ENCODE peak calls at places on chromosomes 4 and X, in eight cellular contexts. One of them, this sample, is unnamed.

GRCh38 chr4:187167126-187167525 is 443.5 kb upstream of the FAT1 start:
- DNase-seq in stimulated activated CD8-positive, alpha-beta memory T cell treated with anti-CD3 and anti-CD28 coated beads, Interleukin-4, amount 100 ng/mL, for 48 hours: no peak
- DNase-seq in AG04449: no peak
- DNase-seq in upper lobe of right lung: no peak
- DNase-seq in brain microvascular endothelial cell: no peak
- DNase-seq in DMS79 treated with DMSO at 0.1 percent for 48 hours: no peak
- DNase-seq in activated CD8-positive, alpha-beta T cell treated with anti-CD3 and anti-CD28 coated beads for 36 hours: no peak
- DNase-seq in ACHN: no peak
- DNase-seq in this sample: no peak

GRCh38 chrX:125205918-125206665 is 113.6 kb upstream of the TEX13C start:
- DNase-seq in stimulated activated CD8-positive, alpha-beta memory T cell treated with anti-CD3 and anti-CD28 coated beads, Interleukin-4, amount 100 ng/mL, for 48 hours: no peak
- DNase-seq in AG04449: no peak
- DNase-seq in upper lobe of right lung: no peak
- DNase-seq in brain microvascular endothelial cell: no peak
- DNase-seq in DMS79 treated with DMSO at 0.1 percent for 48 hours: no peak
- DNase-seq in activated CD8-positive, alpha-beta T cell treated with anti-CD3 and anti-CD28 coated beads for 36 hours: no peak
- DNase-seq in ACHN: peak
- DNase-seq in this sample: peak

GRCh38 chr4:162498168-162498567 is 334.4 kb upstream of the FSTL5 start:
- DNase-seq in stimulated activated CD8-positive, alpha-beta memory T cell treated with anti-CD3 and anti-CD28 coated beads, Interleukin-4, amount 100 ng/mL, for 48 hours: no peak
- DNase-seq in AG04449: no peak
- DNase-seq in upper lobe of right lung: no peak
- DNase-seq in brain microvascular endothelial cell: no peak
- DNase-seq in DMS79 treated with DMSO at 0.1 percent for 48 hours: no peak
- DNase-seq in activated CD8-positive, alpha-beta T cell treated with anti-CD3 and anti-CD28 coated beads for 36 hours: no peak
- DNase-seq in ACHN: no peak
- DNase-seq in this sample: no peak

GRCh38 chr4:54723786-54724185 is 66.0 kb downstream of the KIT start:
- DNase-seq in stimulated activated CD8-positive, alpha-beta memory T cell treated with anti-CD3 and anti-CD28 coated beads, Interleukin-4, amount 100 ng/mL, for 48 hours: no peak
- DNase-seq in AG04449: no peak
- DNase-seq in upper lobe of right lung: no peak
- DNase-seq in brain microvascular endothelial cell: no peak
- DNase-seq in DMS79 treated with DMSO at 0.1 percent for 48 hours: no peak
- DNase-seq in activated CD8-positive, alpha-beta T cell treated with anti-CD3 and anti-CD28 coated beads for 36 hours: no peak
- DNase-seq in ACHN: no peak
- DNase-seq in this sample: no peak

GRCh38 chr4:85132570-85132969 is 166.1 kb upstream of the WDFY3 start:
- DNase-seq in stimulated activated CD8-positive, alpha-beta memory T cell treated with anti-CD3 and anti-CD28 coated beads, Interleukin-4, amount 100 ng/mL, for 48 hours: no peak
- DNase-seq in AG04449: no peak
- DNase-seq in upper lobe of right lung: no peak
- DNase-seq in brain microvascular endothelial cell: no peak
- DNase-seq in DMS79 treated with DMSO at 0.1 percent for 48 hours: no peak
- DNase-seq in activated CD8-positive, alpha-beta T cell treated with anti-CD3 and anti-CD28 coated beads for 36 hours: no peak
- DNase-seq in ACHN: no peak
- DNase-seq in this sample: no peak

GRCh38 chr4:109959195-109959594 is 46.5 kb downstream of the EGF start:
- DNase-seq in stimulated activated CD8-positive, alpha-beta memory T cell treated with anti-CD3 and anti-CD28 coated beads, Interleukin-4, amount 100 ng/mL, for 48 hours: no peak
- DNase-seq in AG04449: no peak
- DNase-seq in upper lobe of right lung: no peak
- DNase-seq in brain microvascular endothelial cell: no peak
- DNase-seq in DMS79 treated with DMSO at 0.1 percent for 48 hours: no peak
- DNase-seq in activated CD8-positive, alpha-beta T cell treated with anti-CD3 and anti-CD28 coated beads for 36 hours: no peak
- DNase-seq in ACHN: no peak
- DNase-seq in this sample: no peak

GRCh38 chr4:51880016-51880915 is 37.3 kb downstream of the DCUN1D4 start:
- DNase-seq in stimulated activated CD8-positive, alpha-beta memory T cell treated with anti-CD3 and anti-CD28 coated beads, Interleukin-4, amount 100 ng/mL, for 48 hours: no peak
- DNase-seq in AG04449: no peak
- DNase-seq in upper lobe of right lung: no peak
- DNase-seq in brain microvascular endothelial cell: no peak
- DNase-seq in DMS79 treated with DMSO at 0.1 percent for 48 hours: no peak
- DNase-seq in activated CD8-positive, alpha-beta T cell treated with anti-CD3 and anti-CD28 coated beads for 36 hours: no peak
- DNase-seq in ACHN: no peak
- DNase-seq in this sample: no peak

GRCh38 chr4:145735330-145735638 is 55.3 kb downstream of the C4orf51 start:
- DNase-seq in stimulated activated CD8-positive, alpha-beta memory T cell treated with anti-CD3 and anti-CD28 coated beads, Interleukin-4, amount 100 ng/mL, for 48 hours: no peak
- DNase-seq in AG04449: peak
- DNase-seq in upper lobe of right lung: no peak
- DNase-seq in brain microvascular endothelial cell: peak
- DNase-seq in DMS79 treated with DMSO at 0.1 percent for 48 hours: no peak
- DNase-seq in activated CD8-positive, alpha-beta T cell treated with anti-CD3 and anti-CD28 coated beads for 36 hours: no peak
- DNase-seq in ACHN: peak
- DNase-seq in this sample: no peak

GRCh38 chrX:133838761-133839676 is 146.4 kb downstream of the GPC3 start:
- DNase-seq in stimulated activated CD8-positive, alpha-beta memory T cell treated with anti-CD3 and anti-CD28 coated beads, Interleukin-4, amount 100 ng/mL, for 48 hours: peak
- DNase-seq in AG04449: no peak
- DNase-seq in upper lobe of right lung: no peak
- DNase-seq in brain microvascular endothelial cell: no peak
- DNase-seq in DMS79 treated with DMSO at 0.1 percent for 48 hours: no peak
- DNase-seq in activated CD8-positive, alpha-beta T cell treated with anti-CD3 and anti-CD28 coated beads for 36 hours: peak
- DNase-seq in ACHN: peak
- DNase-seq in this sample: peak

GRCh38 chr4:24850669-24851068 is 55.3 kb downstream of the SOD3 start:
- DNase-seq in stimulated activated CD8-positive, alpha-beta memory T cell treated with anti-CD3 and anti-CD28 coated beads, Interleukin-4, amount 100 ng/mL, for 48 hours: peak
- DNase-seq in AG04449: peak
- DNase-seq in upper lobe of right lung: no peak
- DNase-seq in brain microvascular endothelial cell: peak
- DNase-seq in DMS79 treated with DMSO at 0.1 percent for 48 hours: no peak
- DNase-seq in activated CD8-positive, alpha-beta T cell treated with anti-CD3 and anti-CD28 coated beads for 36 hours: peak
- DNase-seq in ACHN: peak
- DNase-seq in this sample: no peak

GRCh38 chrX:70554523-70554922 is 109.9 kb downstream of the DLG3 start:
- DNase-seq in stimulated activated CD8-positive, alpha-beta memory T cell treated with anti-CD3 and anti-CD28 coated beads, Interleukin-4, amount 100 ng/mL, for 48 hours: no peak
- DNase-seq in AG04449: no peak
- DNase-seq in upper lobe of right lung: no peak
- DNase-seq in brain microvascular endothelial cell: no peak
- DNase-seq in DMS79 treated with DMSO at 0.1 percent for 48 hours: no peak
- DNase-seq in activated CD8-positive, alpha-beta T cell treated with anti-CD3 and anti-CD28 coated beads for 36 hours: no peak
- DNase-seq in ACHN: no peak
- DNase-seq in this sample: no peak

GRCh38 chr4:16001484-16001858 is 38.5 kb upstream of the FGFBP2 start:
- DNase-seq in stimulated activated CD8-positive, alpha-beta memory T cell treated with anti-CD3 and anti-CD28 coated beads, Interleukin-4, amount 100 ng/mL, for 48 hours: peak
- DNase-seq in AG04449: peak
- DNase-seq in upper lobe of right lung: no peak
- DNase-seq in brain microvascular endothelial cell: peak
- DNase-seq in DMS79 treated with DMSO at 0.1 percent for 48 hours: peak
- DNase-seq in activated CD8-positive, alpha-beta T cell treated with anti-CD3 and anti-CD28 coated beads for 36 hours: peak
- DNase-seq in ACHN: peak
- DNase-seq in this sample: peak

GRCh38 chr4:40656221-40656863 is 26.7 kb upstream of the RBM47 start:
- DNase-seq in stimulated activated CD8-positive, alpha-beta memory T cell treated with anti-CD3 and anti-CD28 coated beads, Interleukin-4, amount 100 ng/mL, for 48 hours: no peak
- DNase-seq in AG04449: no peak
- DNase-seq in upper lobe of right lung: no peak
- DNase-seq in brain microvascular endothelial cell: no peak
- DNase-seq in DMS79 treated with DMSO at 0.1 percent for 48 hours: no peak
- DNase-seq in activated CD8-positive, alpha-beta T cell treated with anti-CD3 and anti-CD28 coated beads for 36 hours: peak
- DNase-seq in ACHN: no peak
- DNase-seq in this sample: no peak

GRCh38 chrX:103685396-103685795 is 1.1 kb downstream of the MORF4L2 start:
- DNase-seq in stimulated activated CD8-positive, alpha-beta memory T cell treated with anti-CD3 and anti-CD28 coated beads, Interleukin-4, amount 100 ng/mL, for 48 hours: no peak
- DNase-seq in AG04449: no peak
- DNase-seq in upper lobe of right lung: no peak
- DNase-seq in brain microvascular endothelial cell: peak
- DNase-seq in DMS79 treated with DMSO at 0.1 percent for 48 hours: peak
- DNase-seq in activated CD8-positive, alpha-beta T cell treated with anti-CD3 and anti-CD28 coated beads for 36 hours: peak
- DNase-seq in ACHN: no peak
- DNase-seq in this sample: no peak

GRCh38 chr4:85659626-85660213 is 184.8 kb downstream of the ARHGAP24 start:
- DNase-seq in stimulated activated CD8-positive, alpha-beta memory T cell treated with anti-CD3 and anti-CD28 coated beads, Interleukin-4, amount 100 ng/mL, for 48 hours: no peak
- DNase-seq in AG04449: no peak
- DNase-seq in upper lobe of right lung: no peak
- DNase-seq in brain microvascular endothelial cell: no peak
- DNase-seq in DMS79 treated with DMSO at 0.1 percent for 48 hours: no peak
- DNase-seq in activated CD8-positive, alpha-beta T cell treated with anti-CD3 and anti-CD28 coated beads for 36 hours: no peak
- DNase-seq in ACHN: no peak
- DNase-seq in this sample: no peak

GRCh38 chr4:112942077-112942476 is 107.4 kb upstream of the ANK2 start:
- DNase-seq in stimulated activated CD8-positive, alpha-beta memory T cell treated with anti-CD3 and anti-CD28 coated beads, Interleukin-4, amount 100 ng/mL, for 48 hours: no peak
- DNase-seq in AG04449: no peak
- DNase-seq in upper lobe of right lung: no peak
- DNase-seq in brain microvascular endothelial cell: no peak
- DNase-seq in DMS79 treated with DMSO at 0.1 percent for 48 hours: no peak
- DNase-seq in activated CD8-positive, alpha-beta T cell treated with anti-CD3 and anti-CD28 coated beads for 36 hours: no peak
- DNase-seq in ACHN: no peak
- DNase-seq in this sample: no peak

GRCh38 chr4:24843121-24843520 is 47.7 kb downstream of the SOD3 start:
- DNase-seq in stimulated activated CD8-positive, alpha-beta memory T cell treated with anti-CD3 and anti-CD28 coated beads, Interleukin-4, amount 100 ng/mL, for 48 hours: no peak
- DNase-seq in AG04449: no peak
- DNase-seq in upper lobe of right lung: no peak
- DNase-seq in brain microvascular endothelial cell: no peak
- DNase-seq in DMS79 treated with DMSO at 0.1 percent for 48 hours: no peak
- DNase-seq in activated CD8-positive, alpha-beta T cell treated with anti-CD3 and anti-CD28 coated beads for 36 hours: no peak
- DNase-seq in ACHN: no peak
- DNase-seq in this sample: no peak

GRCh38 chr4:83389037-83389755 is 54.5 kb upstream of the HPSE start:
- DNase-seq in stimulated activated CD8-positive, alpha-beta memory T cell treated with anti-CD3 and anti-CD28 coated beads, Interleukin-4, amount 100 ng/mL, for 48 hours: no peak
- DNase-seq in AG04449: no peak
- DNase-seq in upper lobe of right lung: no peak
- DNase-seq in brain microvascular endothelial cell: no peak
- DNase-seq in DMS79 treated with DMSO at 0.1 percent for 48 hours: no peak
- DNase-seq in activated CD8-positive, alpha-beta T cell treated with anti-CD3 and anti-CD28 coated beads for 36 hours: no peak
- DNase-seq in ACHN: no peak
- DNase-seq in this sample: no peak

GRCh38 chr4:67700119-67700873 is 659 bp downstream of the UBA6 start:
- DNase-seq in stimulated activated CD8-positive, alpha-beta memory T cell treated with anti-CD3 and anti-CD28 coated beads, Interleukin-4, amount 100 ng/mL, for 48 hours: no peak
- DNase-seq in AG04449: no peak
- DNase-seq in upper lobe of right lung: no peak
- DNase-seq in brain microvascular endothelial cell: no peak
- DNase-seq in DMS79 treated with DMSO at 0.1 percent for 48 hours: peak
- DNase-seq in activated CD8-positive, alpha-beta T cell treated with anti-CD3 and anti-CD28 coated beads for 36 hours: no peak
- DNase-seq in ACHN: peak
- DNase-seq in this sample: no peak

GRCh38 chr4:142264961-142265360 is 581.1 kb downstream of the INPP4B start:
- DNase-seq in stimulated activated CD8-positive, alpha-beta memory T cell treated with anti-CD3 and anti-CD28 coated beads, Interleukin-4, amount 100 ng/mL, for 48 hours: no peak
- DNase-seq in AG04449: no peak
- DNase-seq in upper lobe of right lung: no peak
- DNase-seq in brain microvascular endothelial cell: peak
- DNase-seq in DMS79 treated with DMSO at 0.1 percent for 48 hours: no peak
- DNase-seq in activated CD8-positive, alpha-beta T cell treated with anti-CD3 and anti-CD28 coated beads for 36 hours: no peak
- DNase-seq in ACHN: no peak
- DNase-seq in this sample: no peak

GRCh38 chr4:169008478-169008877 is 1.6 kb downstream of the CBR4 start:
- DNase-seq in stimulated activated CD8-positive, alpha-beta memory T cell treated with anti-CD3 and anti-CD28 coated beads, Interleukin-4, amount 100 ng/mL, for 48 hours: no peak
- DNase-seq in AG04449: no peak
- DNase-seq in upper lobe of right lung: no peak
- DNase-seq in brain microvascular endothelial cell: no peak
- DNase-seq in DMS79 treated with DMSO at 0.1 percent for 48 hours: no peak
- DNase-seq in activated CD8-positive, alpha-beta T cell treated with anti-CD3 and anti-CD28 coated beads for 36 hours: no peak
- DNase-seq in ACHN: no peak
- DNase-seq in this sample: no peak

GRCh38 chr4:153024466-153024865 is 88.3 kb downstream of the FHDC1 start:
- DNase-seq in stimulated activated CD8-positive, alpha-beta memory T cell treated with anti-CD3 and anti-CD28 coated beads, Interleukin-4, amount 100 ng/mL, for 48 hours: no peak
- DNase-seq in AG04449: no peak
- DNase-seq in upper lobe of right lung: no peak
- DNase-seq in brain microvascular endothelial cell: no peak
- DNase-seq in DMS79 treated with DMSO at 0.1 percent for 48 hours: no peak
- DNase-seq in activated CD8-positive, alpha-beta T cell treated with anti-CD3 and anti-CD28 coated beads for 36 hours: no peak
- DNase-seq in ACHN: no peak
- DNase-seq in this sample: no peak

GRCh38 chr4:164012396-164013027 is 518.0 kb downstream of the TMA16 start:
- DNase-seq in stimulated activated CD8-positive, alpha-beta memory T cell treated with anti-CD3 and anti-CD28 coated beads, Interleukin-4, amount 100 ng/mL, for 48 hours: peak
- DNase-seq in AG04449: no peak
- DNase-seq in upper lobe of right lung: no peak
- DNase-seq in brain microvascular endothelial cell: peak
- DNase-seq in DMS79 treated with DMSO at 0.1 percent for 48 hours: no peak
- DNase-seq in activated CD8-positive, alpha-beta T cell treated with anti-CD3 and anti-CD28 coated beads for 36 hours: peak
- DNase-seq in ACHN: peak
- DNase-seq in this sample: peak

GRCh38 chr4:12957108-12957507 is 527.0 kb downstream of the RAB28 start:
- DNase-seq in stimulated activated CD8-positive, alpha-beta memory T cell treated with anti-CD3 and anti-CD28 coated beads, Interleukin-4, amount 100 ng/mL, for 48 hours: no peak
- DNase-seq in AG04449: no peak
- DNase-seq in upper lobe of right lung: no peak
- DNase-seq in brain microvascular endothelial cell: no peak
- DNase-seq in DMS79 treated with DMSO at 0.1 percent for 48 hours: no peak
- DNase-seq in activated CD8-positive, alpha-beta T cell treated with anti-CD3 and anti-CD28 coated beads for 36 hours: no peak
- DNase-seq in ACHN: no peak
- DNase-seq in this sample: no peak

GRCh38 chr4:85028910-85029309 is 62.4 kb upstream of the WDFY3 start:
- DNase-seq in stimulated activated CD8-positive, alpha-beta memory T cell treated with anti-CD3 and anti-CD28 coated beads, Interleukin-4, amount 100 ng/mL, for 48 hours: no peak
- DNase-seq in AG04449: no peak
- DNase-seq in upper lobe of right lung: no peak
- DNase-seq in brain microvascular endothelial cell: peak
- DNase-seq in DMS79 treated with DMSO at 0.1 percent for 48 hours: no peak
- DNase-seq in activated CD8-positive, alpha-beta T cell treated with anti-CD3 and anti-CD28 coated beads for 36 hours: no peak
- DNase-seq in ACHN: no peak
- DNase-seq in this sample: no peak

GRCh38 chr4:76963136-76963477 is 13.6 kb downstream of the SEPTIN11 start:
- DNase-seq in stimulated activated CD8-positive, alpha-beta memory T cell treated with anti-CD3 and anti-CD28 coated beads, Interleukin-4, amount 100 ng/mL, for 48 hours: no peak
- DNase-seq in AG04449: no peak
- DNase-seq in upper lobe of right lung: no peak
- DNase-seq in brain microvascular endothelial cell: no peak
- DNase-seq in DMS79 treated with DMSO at 0.1 percent for 48 hours: no peak
- DNase-seq in activated CD8-positive, alpha-beta T cell treated with anti-CD3 and anti-CD28 coated beads for 36 hours: no peak
- DNase-seq in ACHN: no peak
- DNase-seq in this sample: no peak

GRCh38 chr4:25826074-25826752 is 36.6 kb downstream of the SEL1L3 start:
- DNase-seq in stimulated activated CD8-positive, alpha-beta memory T cell treated with anti-CD3 and anti-CD28 coated beads, Interleukin-4, amount 100 ng/mL, for 48 hours: no peak
- DNase-seq in AG04449: no peak
- DNase-seq in upper lobe of right lung: no peak
- DNase-seq in brain microvascular endothelial cell: no peak
- DNase-seq in DMS79 treated with DMSO at 0.1 percent for 48 hours: no peak
- DNase-seq in activated CD8-positive, alpha-beta T cell treated with anti-CD3 and anti-CD28 coated beads for 36 hours: no peak
- DNase-seq in ACHN: no peak
- DNase-seq in this sample: no peak

GRCh38 chrX:77788050-77788449 is 2.0 kb upstream of the ATRX start:
- DNase-seq in stimulated activated CD8-positive, alpha-beta memory T cell treated with anti-CD3 and anti-CD28 coated beads, Interleukin-4, amount 100 ng/mL, for 48 hours: no peak
- DNase-seq in AG04449: no peak
- DNase-seq in upper lobe of right lung: no peak
- DNase-seq in brain microvascular endothelial cell: no peak
- DNase-seq in DMS79 treated with DMSO at 0.1 percent for 48 hours: no peak
- DNase-seq in activated CD8-positive, alpha-beta T cell treated with anti-CD3 and anti-CD28 coated beads for 36 hours: peak
- DNase-seq in ACHN: peak
- DNase-seq in this sample: no peak

GRCh38 chrX:101009086-101009485 is 39.6 kb downstream of the ARL13A start:
- DNase-seq in stimulated activated CD8-positive, alpha-beta memory T cell treated with anti-CD3 and anti-CD28 coated beads, Interleukin-4, amount 100 ng/mL, for 48 hours: no peak
- DNase-seq in AG04449: no peak
- DNase-seq in upper lobe of right lung: no peak
- DNase-seq in brain microvascular endothelial cell: no peak
- DNase-seq in DMS79 treated with DMSO at 0.1 percent for 48 hours: no peak
- DNase-seq in activated CD8-positive, alpha-beta T cell treated with anti-CD3 and anti-CD28 coated beads for 36 hours: no peak
- DNase-seq in ACHN: no peak
- DNase-seq in this sample: no peak

GRCh38 chrX:73556159-73556558 is 6.8 kb upstream of the CHIC1 start:
- DNase-seq in stimulated activated CD8-positive, alpha-beta memory T cell treated with anti-CD3 and anti-CD28 coated beads, Interleukin-4, amount 100 ng/mL, for 48 hours: no peak
- DNase-seq in AG04449: no peak
- DNase-seq in upper lobe of right lung: no peak
- DNase-seq in brain microvascular endothelial cell: no peak
- DNase-seq in DMS79 treated with DMSO at 0.1 percent for 48 hours: no peak
- DNase-seq in activated CD8-positive, alpha-beta T cell treated with anti-CD3 and anti-CD28 coated beads for 36 hours: no peak
- DNase-seq in ACHN: no peak
- DNase-seq in this sample: no peak

GRCh38 chrX:17601816-17602215 is 135.5 kb upstream of the SCML1 start:
- DNase-seq in stimulated activated CD8-positive, alpha-beta memory T cell treated with anti-CD3 and anti-CD28 coated beads, Interleukin-4, amount 100 ng/mL, for 48 hours: no peak
- DNase-seq in AG04449: no peak
- DNase-seq in upper lobe of right lung: no peak
- DNase-seq in brain microvascular endothelial cell: no peak
- DNase-seq in DMS79 treated with DMSO at 0.1 percent for 48 hours: no peak
- DNase-seq in activated CD8-positive, alpha-beta T cell treated with anti-CD3 and anti-CD28 coated beads for 36 hours: no peak
- DNase-seq in ACHN: no peak
- DNase-seq in this sample: no peak

GRCh38 chr4:25233194-25233593 is 639 bp upstream of the PI4K2B start:
- DNase-seq in stimulated activated CD8-positive, alpha-beta memory T cell treated with anti-CD3 and anti-CD28 coated beads, Interleukin-4, amount 100 ng/mL, for 48 hours: no peak
- DNase-seq in AG04449: no peak
- DNase-seq in upper lobe of right lung: no peak
- DNase-seq in brain microvascular endothelial cell: no peak
- DNase-seq in DMS79 treated with DMSO at 0.1 percent for 48 hours: no peak
- DNase-seq in activated CD8-positive, alpha-beta T cell treated with anti-CD3 and anti-CD28 coated beads for 36 hours: no peak
- DNase-seq in ACHN: no peak
- DNase-seq in this sample: no peak

GRCh38 chr4:82864336-82865001 is 26.5 kb downstream of the SEC31A start:
- DNase-seq in stimulated activated CD8-positive, alpha-beta memory T cell treated with anti-CD3 and anti-CD28 coated beads, Interleukin-4, amount 100 ng/mL, for 48 hours: peak
- DNase-seq in AG04449: no peak
- DNase-seq in upper lobe of right lung: no peak
- DNase-seq in brain microvascular endothelial cell: no peak
- DNase-seq in DMS79 treated with DMSO at 0.1 percent for 48 hours: no peak
- DNase-seq in activated CD8-positive, alpha-beta T cell treated with anti-CD3 and anti-CD28 coated beads for 36 hours: peak
- DNase-seq in ACHN: no peak
- DNase-seq in this sample: peak

GRCh38 chrX:46279214-46279924 is 265.9 kb downstream of the ZNF674 start:
- DNase-seq in stimulated activated CD8-positive, alpha-beta memory T cell treated with anti-CD3 and anti-CD28 coated beads, Interleukin-4, amount 100 ng/mL, for 48 hours: no peak
- DNase-seq in AG04449: no peak
- DNase-seq in upper lobe of right lung: no peak
- DNase-seq in brain microvascular endothelial cell: no peak
- DNase-seq in DMS79 treated with DMSO at 0.1 percent for 48 hours: peak
- DNase-seq in activated CD8-positive, alpha-beta T cell treated with anti-CD3 and anti-CD28 coated beads for 36 hours: peak
- DNase-seq in ACHN: no peak
- DNase-seq in this sample: no peak